ENCODE peak calls at places on chromosomes 1 and 21, in eight cellular contexts. L is spleen, A is ovary, T is foreskin fibroblast, C is AG04450, F is lower lobe of right lung, I is brain microvascular endothelial cell, S is upper lobe of right lung. V is an unnamed sample.

GRCh38 chr1:247112479-247112781 is 8.3 kb upstream of the ZNF669 start:
- DNase-seq in A (no peak), F (no peak), I (no peak), L (no peak), S (no peak), C (no peak), T (no peak), V (no peak)

GRCh38 chr1:8382051-8382505 is 64.2 kb downstream of the SLC45A1 start:
- DNase-seq in A (no peak), C (no peak), I (peak), L (no peak), F (no peak), S (no peak), T (no peak), V (peak)

GRCh38 chr1:153513666-153514065 is 22.1 kb downstream of the S100A6 start:
- DNase-seq in S (no peak), I (no peak), T (no peak), F (no peak), C (no peak), L (no peak), A (no peak), V (no peak)

GRCh38 chr1:86976664-86977063 is 62.2 kb downstream of the HS2ST1 start:
- DNase-seq in C (no peak), L (no peak), F (no peak), I (no peak), S (no peak), T (no peak), A (no peak), V (no peak)

GRCh38 chr1:3119061-3119460 is 50.1 kb downstream of the PRDM16 start:
- DNase-seq in S (no peak), C (no peak), I (no peak), T (no peak), F (no peak), A (no peak), L (no peak), V (no peak)

GRCh38 chr1:164801791-164802572 is 243.0 kb downstream of the PBX1 start:
- DNase-seq in F (no peak), A (no peak), T (no peak), I (no peak), C (no peak), L (no peak), S (no peak), V (no peak)

GRCh38 chr1:236021424-236022135 is 43.3 kb downstream of the NID1 start:
- DNase-seq in A (peak), T (no peak), L (no peak), C (no peak), I (no peak), S (no peak), F (no peak), V (no peak)

GRCh38 chr1:112625696-112626095 is 6.1 kb downstream of the CAPZA1 start:
- DNase-seq in L (no peak), T (peak), F (no peak), A (no peak), I (peak), C (no peak), S (no peak), V (no peak)

GRCh38 chr1:36775716-36776115 is 258.6 kb downstream of the GRIK3 start:
- DNase-seq in A (no peak), S (no peak), C (no peak), T (no peak), F (no peak), L (no peak), I (no peak), V (no peak)

GRCh38 chr1:2314803-2315710 is 76.3 kb downstream of the MORN1 start:
- DNase-seq in F (peak), S (peak), L (peak), I (no peak), C (no peak), T (no peak), A (peak), V (peak)

GRCh38 chr21:25002676-25003075 is 604.6 kb downstream of the MRPL39 start:
- DNase-seq in I (no peak), F (no peak), A (no peak), C (no peak), L (no peak), S (no peak), T (no peak), V (no peak)

GRCh38 chr21:25005388-25005787 is 601.9 kb downstream of the MRPL39 start:
- DNase-seq in T (no peak), A (no peak), L (no peak), F (no peak), I (no peak), C (no peak), S (no peak), V (no peak)
- H3K4me3 ChIP-seq in T (no peak), A (no peak), L (no peak), F (no peak), I (no peak), C (no peak), S (no peak), V (no peak)

GRCh38 chr1:101993703-101994102 is 3.0 kb downstream of the OLFM3 start:
- DNase-seq in I (no peak), C (no peak), A (no peak), S (no peak), T (no peak), L (no peak), F (no peak), V (no peak)
- TF ChIP-seq CTCF in I (no peak), C (no peak), A (no peak), S (no peak), T (no peak), L (no peak), F (no peak), V (peak)

DNA sequence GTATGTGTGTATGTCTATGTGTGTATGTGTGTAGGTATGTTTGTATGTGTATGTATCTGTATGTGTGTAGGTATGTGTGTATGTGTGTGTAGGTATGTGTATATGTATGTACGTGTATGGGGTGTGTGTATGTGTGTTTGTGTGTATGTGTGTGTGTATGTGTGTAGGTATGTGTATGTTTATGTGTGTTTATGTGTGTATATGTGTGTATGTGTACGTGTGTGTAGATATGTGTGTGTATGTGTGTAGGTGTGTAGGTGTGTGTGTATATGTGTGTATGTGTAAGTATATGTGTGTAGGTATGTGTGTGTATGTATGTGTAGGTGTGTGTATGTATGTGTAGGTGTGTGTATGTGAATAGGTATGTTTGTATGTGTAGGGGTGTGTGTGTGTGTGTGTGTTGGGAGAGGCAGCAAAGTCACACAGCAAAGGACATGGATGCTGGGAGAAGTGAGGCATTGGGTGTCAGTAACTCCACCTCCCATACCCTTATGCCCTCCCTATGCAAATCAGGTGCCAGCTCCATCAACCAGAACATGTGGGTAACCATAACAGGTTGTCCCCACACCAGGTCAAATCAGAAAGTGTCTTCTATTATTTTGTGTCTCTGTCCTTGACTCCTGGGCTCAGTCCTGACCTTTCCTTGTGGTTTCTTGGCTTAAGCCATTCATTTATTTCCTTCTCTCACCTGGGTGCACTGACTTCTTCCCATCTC is 15.0 kb upstream of the KCNAB2 start:
- DNase-seq in F (no peak), T (no peak), S (no peak), C (no peak), L (no peak), A (no peak), I (no peak), V (no peak)
- H3K4me3 ChIP-seq in F (no peak), T (no peak), S (no peak), C (no peak), L (no peak), A (no peak), I (no peak), V (no peak)

DNA sequence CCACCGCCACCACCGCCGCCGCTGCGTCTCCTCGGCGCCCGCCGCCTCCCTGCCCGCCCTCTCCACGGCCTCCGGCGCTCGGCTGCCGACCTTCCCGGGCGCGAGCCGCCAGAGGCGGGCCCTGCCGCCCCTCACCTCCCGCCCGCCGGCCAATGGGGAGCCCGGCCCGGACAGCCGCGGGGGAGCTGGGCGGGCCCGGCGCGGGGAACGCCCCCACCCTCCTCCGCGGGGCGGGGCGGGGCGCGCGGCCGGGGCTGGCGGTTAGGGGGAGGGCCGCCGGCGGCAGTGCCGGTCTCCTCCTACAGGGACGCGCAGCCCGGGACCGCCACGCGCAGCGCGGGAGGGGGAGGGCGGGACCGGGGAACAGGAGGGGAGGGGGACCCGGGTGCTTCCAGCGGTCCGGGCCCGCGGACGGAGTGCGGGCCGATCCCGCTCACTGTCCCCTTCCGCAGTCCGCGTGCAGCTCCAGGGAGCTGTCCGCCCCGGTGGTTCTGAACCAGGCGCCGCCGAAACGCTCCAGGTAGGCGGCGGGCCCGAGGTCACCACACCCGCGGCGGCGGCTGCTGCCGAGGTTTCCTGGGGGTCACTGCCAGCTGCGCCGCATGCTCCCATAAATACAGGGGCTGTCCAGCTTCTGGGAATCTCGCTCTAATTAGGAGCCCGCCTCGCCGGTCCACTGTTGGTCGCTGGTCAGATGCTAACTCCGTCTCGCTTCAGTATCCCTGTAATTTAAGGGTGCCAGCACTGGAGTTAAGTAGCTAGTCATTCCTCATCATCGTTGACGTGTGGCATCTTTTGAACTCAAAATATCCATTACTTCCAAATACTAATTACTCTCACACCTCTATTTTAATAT is at the start of gene PGBD5:
- DNase-seq in C (no peak), I (peak), S (peak), A (peak), L (peak), T (peak), F (peak), V (peak)
- TF ChIP-seq CTCF in C (no peak), I (no peak), S (no peak), A (no peak), L (no peak), T (no peak), F (no peak), V (no peak)

DNA sequence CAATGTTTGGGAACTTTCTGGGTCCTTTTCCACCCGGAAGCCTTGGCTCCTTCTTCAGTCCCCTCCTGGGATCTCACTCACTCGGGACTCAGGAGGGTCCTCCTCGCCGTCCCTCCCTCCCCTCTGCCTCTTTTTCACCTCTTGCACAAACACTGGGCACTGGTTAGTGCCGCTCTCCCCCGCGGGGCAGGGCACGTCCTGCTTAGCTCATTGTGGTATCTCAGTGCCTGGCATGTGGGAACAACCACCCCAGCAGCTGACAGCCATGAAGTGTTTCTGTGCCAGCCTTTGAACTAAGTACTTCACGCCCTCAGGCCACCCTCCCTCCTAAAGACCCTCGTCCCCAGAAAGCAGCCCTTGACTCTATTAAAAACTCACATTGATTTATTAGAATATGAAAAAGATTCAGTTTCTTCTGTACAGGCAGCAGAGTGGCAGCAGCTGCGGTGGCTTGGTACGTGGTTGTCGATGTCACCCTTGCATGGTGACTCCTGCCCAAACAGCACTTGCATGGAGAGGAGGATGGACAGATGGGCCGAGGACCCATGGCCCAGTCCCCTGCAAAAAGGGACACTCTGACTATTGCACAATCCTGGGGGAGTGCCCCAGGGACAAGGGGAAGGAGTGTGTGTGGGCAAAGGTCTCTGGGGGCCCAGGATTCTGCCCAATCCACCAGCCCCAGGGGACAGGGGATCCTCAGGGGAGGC is 56.3 kb downstream of the SLC9A1 start:
- DNase-seq in T (peak), S (peak), C (no peak), A (no peak), I (no peak), F (peak), L (no peak), V (no peak)
- H3K4me3 ChIP-seq in T (no peak), S (no peak), C (no peak), A (no peak), I (no peak), F (no peak), L (no peak), V (no peak)

DNA sequence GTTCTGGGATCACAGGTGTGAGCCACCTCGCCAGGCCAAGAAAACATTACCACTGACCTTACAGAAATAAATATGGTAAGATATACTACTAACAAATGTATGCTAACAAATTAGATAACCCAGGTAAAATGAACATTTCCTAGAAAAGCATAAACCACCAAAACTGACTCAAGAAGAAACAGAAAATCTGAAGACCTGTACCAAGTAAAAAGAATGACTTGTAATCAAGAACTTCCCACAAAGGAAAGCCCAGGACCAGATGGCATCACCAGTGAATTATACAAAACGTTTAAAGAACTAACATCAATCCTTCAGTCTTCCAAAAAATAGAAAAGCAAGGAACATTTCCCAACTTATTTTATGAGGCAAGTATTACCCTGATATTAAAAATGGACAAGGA is 29.3 kb downstream of the USP24 start:
- DNase-seq in I (no peak), T (no peak), A (no peak), S (no peak), C (no peak), L (no peak), F (no peak), V (no peak)
- TF ChIP-seq CTCF in I (no peak), T (no peak), A (no peak), S (no peak), C (no peak), L (no peak), F (no peak), V (no peak)

GRCh38 chr1:227065311-227065710 is 125.2 kb downstream of the COQ8A start:
- DNase-seq in C (no peak), T (no peak), I (no peak), F (no peak), S (no peak), A (no peak), L (no peak), V (no peak)
- H3K4me3 ChIP-seq in C (no peak), T (no peak), I (no peak), F (no peak), S (no peak), A (no peak), L (no peak), V (no peak)

DNA sequence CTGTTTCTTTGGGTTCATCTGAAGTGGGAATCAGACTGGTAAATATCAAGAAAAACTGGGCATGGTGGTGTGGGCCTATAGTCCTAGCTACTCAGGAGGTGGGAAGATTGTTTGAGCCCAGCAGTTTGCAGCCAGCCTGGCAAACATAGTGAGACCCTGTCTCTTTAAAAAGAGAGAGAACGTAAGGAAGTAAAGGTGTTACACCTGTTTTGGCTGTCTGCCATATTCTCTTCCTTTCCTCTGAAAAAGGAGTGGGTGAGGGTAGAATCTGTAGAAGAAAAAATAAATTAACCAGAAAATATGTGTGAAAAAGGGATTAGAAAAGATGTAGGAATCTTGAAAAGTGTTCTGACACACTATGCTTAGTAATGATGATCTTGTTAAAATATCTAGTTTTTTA is 20.0 kb downstream of the AHCYL1 start:
- DNase-seq in L (no peak), I (no peak), A (no peak), F (no peak), T (no peak), S (no peak), C (no peak), V (peak)
- TF ChIP-seq CTCF in L (no peak), I (no peak), A (no peak), F (no peak), T (no peak), S (no peak), C (no peak), V (no peak)

DNA sequence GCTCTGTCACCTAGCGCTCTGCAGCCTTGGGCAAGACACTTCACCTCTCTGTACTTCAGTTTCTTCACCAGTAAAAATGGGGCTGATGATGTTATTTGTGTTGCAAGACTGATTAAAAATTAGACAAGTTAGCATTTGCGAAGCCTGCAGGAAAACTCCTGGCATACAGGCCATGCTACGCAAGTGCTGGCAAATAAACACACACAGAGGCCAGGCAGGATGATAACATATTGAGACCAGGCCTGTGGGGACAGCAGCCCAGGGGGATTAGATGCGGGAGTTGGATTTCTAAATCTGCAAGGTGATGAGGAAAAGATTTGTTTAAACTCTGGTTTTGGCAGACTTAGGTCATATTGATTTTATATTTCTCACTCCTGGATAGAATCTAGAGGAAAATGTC is 532.4 kb downstream of the NPHP4 start:
- DNase-seq in I (no peak), S (no peak), F (no peak), T (no peak), C (no peak), L (no peak), A (no peak), V (no peak)
- H3K4me3 ChIP-seq in I (no peak), S (no peak), F (no peak), T (no peak), C (no peak), L (no peak), A (no peak), V (no peak)

V was measured in endodermal cell.